ENCODE peak calls at places on chromosomes 5 and 9, in seven cellular contexts. L is HS-5, X is HCT116, H is fibroblast of lung, C is HTR-8/SVneo, R is GM03348, Q is NCI-H2171 treated with DMSO at 0.1 percent for 48 hours. E is an unnamed sample.

GRCh38 chr5:145856285-145856818 is 16.5 kb downstream of the GRXCR2 start:
- DNase-seq in C (no peak), R (peak), Q (no peak), H (peak), X (no peak), L (no peak), E (no peak)

GRCh38 chr9:135501261-135502167 is 1.0 kb downstream of the MRPS2 start:
- DNase-seq in L (no peak), Q (no peak), H (no peak), C (peak), R (peak), X (no peak), E (no peak)

GRCh38 chr9:112764837-112765236 is 14.3 kb downstream of the SNX30 start:
- DNase-seq in Q (peak), L (no peak), X (no peak), C (no peak), H (no peak), R (no peak), E (no peak)

GRCh38 chr5:14250094-14250777 is 107.1 kb downstream of the TRIO start:
- DNase-seq in X (no peak), R (peak), H (peak), Q (peak), C (no peak), L (peak), E (no peak)

GRCh38 chr5:178115136-178115834 is 2.0 kb downstream of the N4BP3 start:
- DNase-seq in H (no peak), R (no peak), Q (no peak), L (no peak), C (no peak), X (no peak), E (no peak)

GRCh38 chr5:122661496-122662180 is 113.2 kb upstream of the SNX2 start:
- DNase-seq in H (peak), Q (no peak), X (no peak), C (no peak), R (no peak), L (no peak), E (no peak)

GRCh38 chr9:123685489-123686083 is 244.3 kb downstream of the DENND1A start:
- DNase-seq in C (no peak), R (no peak), Q (no peak), H (no peak), L (no peak), X (no peak), E (no peak)

GRCh38 chr9:38068616-38068865 is 486 bp downstream of the SHB start:
- DNase-seq in Q (peak), R (peak), C (no peak), X (no peak), L (no peak), H (peak), E (no peak)

GRCh38 chr5:155539958-155540595 is 526.5 kb downstream of the KIF4B start:
- DNase-seq in Q (no peak), H (no peak), X (no peak), R (no peak), L (no peak), C (no peak), E (no peak)

GRCh38 chr9:109914280-109915027 is 134.5 kb downstream of the PALM2AKAP2 start:
- DNase-seq in X (no peak), C (no peak), R (peak), L (no peak), Q (no peak), H (peak), E (no peak)

GRCh38 chr9:135803441-135803840 is 101.5 kb downstream of the KCNT1 start:
- DNase-seq in Q (no peak), H (no peak), X (no peak), R (no peak), L (no peak), C (no peak), E (no peak)

GRCh38 chr9:110615526-110615925 is 36.0 kb upstream of the SVEP1 start:
- DNase-seq in H (peak), C (no peak), R (peak), L (peak), Q (no peak), X (no peak), E (no peak)

E was measured in keratinocyte.